ENCODE peak calls at places on chromosomes 3 and 15, in four cellular contexts. O is left kidney, B is stomach, C is ACHN. M is an unnamed sample.

GRCh38 chr3:45441570-45442313 is 53.4 kb downstream of the LARS2 start:
- DNase-seq in O (peak; percentile 82), B (no peak), C (no peak), M (no peak)

GRCh38 chr3:42503957-42504333 is 1.5 kb downstream of the VIPR1 start:
- DNase-seq in O (no peak), B (peak; percentile 17), C (no peak), M (no peak)

GRCh38 chr15:88401972-88402656 is 65.1 kb downstream of the MRPL46 start:
- DNase-seq in O (no peak), B (no peak), C (no peak), M (no peak)

GRCh38 chr3:188929138-188929537 is 242.6 kb upstream of the TPRG1 start:
- DNase-seq in O (peak; percentile 75), B (no peak), C (no peak), M (no peak)

GRCh38 chr15:34084086-34084485 is 17.6 kb downstream of the EMC7 start:
- DNase-seq in O (no peak), B (no peak), C (no peak), M (no peak)

GRCh38 chr3:136802481-136802996 is 16.4 kb upstream of the SLC35G2 start:
- DNase-seq in O (peak; percentile 49), B (no peak), C (no peak), M (no peak)

GRCh38 chr3:27494784-27495183 is 10.6 kb upstream of the SLC4A7 start:
- DNase-seq in O (no peak), B (no peak), C (no peak), M (no peak)

GRCh38 chr3:113626513-113627371 is 69.7 kb downstream of the USF3 start:
- DNase-seq in O (peak; percentile 75), B (peak; percentile 44), C (peak; percentile 64), M (no peak)

GRCh38 chr3:36476274-36476942 is 96.1 kb downstream of the STAC start:
- DNase-seq in O (no peak), B (no peak), C (no peak), M (no peak)

GRCh38 chr3:151155409-151156128 is 47.4 kb downstream of the GPR171 start:
- DNase-seq in O (no peak), B (no peak), C (no peak), M (no peak)

GRCh38 chr15:89679221-89679620 is at the start of gene PLIN1:
- DNase-seq in O (peak; percentile 53), B (no peak), C (no peak), M (no peak)

GRCh38 chr3:46960081-46960701 is 16.4 kb downstream of the CCDC12 start:
- DNase-seq in O (peak; percentile 44), B (no peak), C (no peak), M (no peak)

GRCh38 chr15:88223099-88223498 is 33.4 kb downstream of the NTRK3 start:
- DNase-seq in O (peak; percentile 34), B (no peak), C (no peak), M (no peak)

GRCh38 chr15:94002026-94002425 is 229.3 kb upstream of the MCTP2 start:
- DNase-seq in O (no peak), B (no peak), C (no peak), M (no peak)

GRCh38 chr3:52570076-52570475 is 33.7 kb downstream of the UQCC5 start:
- DNase-seq in O (no peak), B (no peak), C (no peak), M (no peak)

GRCh38 chr15:45534821-45535220 is 12.3 kb upstream of the SLC30A4 start:
- DNase-seq in O (no peak), B (no peak), C (no peak), M (no peak)

GRCh38 chr15:60760646-60761504 is 281.9 kb upstream of the ICE2 start:
- DNase-seq in O (no peak), B (no peak), C (no peak), M (no peak)

GRCh38 chr3:128787256-128788253 is 61.6 kb downstream of the RAB7A start:
- DNase-seq in O (peak; percentile 72), B (no peak), C (peak; percentile 64), M (no peak)

GRCh38 chr3:126113238-126113555 is 29.3 kb upstream of the SLC41A3 start:
- DNase-seq in O (no peak), B (no peak), C (no peak), M (no peak)

GRCh38 chr3:58222161-58222724 is 11.5 kb upstream of the DNASE1L3 start:
- DNase-seq in O (no peak), B (no peak), C (peak; percentile 34), M (no peak)

GRCh38 chr3:45608885-45609284 is 14.3 kb downstream of the LIMD1 start:
- DNase-seq in O (no peak), B (peak; percentile 80), C (no peak), M (no peak)

GRCh38 chr15:100696452-100696851 is 94.1 kb downstream of the ASB7 start:
- DNase-seq in O (no peak), B (no peak), C (no peak), M (no peak)

GRCh38 chr3:63076357-63076756 is 201.1 kb upstream of the CADPS start:
- DNase-seq in O (no peak), B (no peak), C (no peak), M (no peak)

GRCh38 chr3:179768080-179768479 is 115.2 kb downstream of the USP13 start:
- DNase-seq in O (peak; percentile 55), B (no peak), C (peak; percentile 86), M (no peak)

GRCh38 chr3:11071096-11071755 is 78.7 kb downstream of the SLC6A1 start:
- DNase-seq in O (no peak), B (no peak), C (no peak), M (no peak)